ENCODE peak calls at places on chromosomes 2 and 18, in five cellular contexts. One of them, this sample, is unnamed.

GRCh38 chr2:220513573-220514288 is 886.3 kb downstream of the SLC4A3 start:
- DNase-seq in T-cell: no peak
- DNase-seq in ecto neural progenitor cell: no peak
- DNase-seq in hypothalamus: no peak
- DNase-seq in hepatocyte: no peak
- DNase-seq in this sample: no peak

GRCh38 chr2:180196419-180196977 is 189.4 kb upstream of the CWC22 start:
- DNase-seq in hepatocyte: no peak
- DNase-seq in hypothalamus: no peak
- DNase-seq in ecto neural progenitor cell: no peak
- DNase-seq in T-cell: no peak
- DNase-seq in this sample: no peak

GRCh38 chr2:70616168-70616694 is 62.6 kb upstream of the TGFA start:
- DNase-seq in ecto neural progenitor cell: no peak
- DNase-seq in T-cell: no peak
- DNase-seq in hepatocyte: peak
- DNase-seq in hypothalamus: no peak
- DNase-seq in this sample: no peak

GRCh38 chr18:58176915-58177717 is 133.1 kb downstream of the NEDD4L start:
- DNase-seq in hepatocyte: peak
- DNase-seq in T-cell: no peak
- DNase-seq in hypothalamus: no peak
- DNase-seq in ecto neural progenitor cell: no peak
- DNase-seq in this sample: no peak

GRCh38 chr2:217614498-217614897 is 388.3 kb downstream of the TNS1 start:
- DNase-seq in T-cell: no peak
- DNase-seq in hepatocyte: no peak
- DNase-seq in ecto neural progenitor cell: no peak
- DNase-seq in hypothalamus: no peak
- DNase-seq in this sample: no peak

GRCh38 chr2:188495990-188496431 is 204.3 kb downstream of the GULP1 start:
- DNase-seq in ecto neural progenitor cell: no peak
- DNase-seq in T-cell: no peak
- DNase-seq in hypothalamus: no peak
- DNase-seq in hepatocyte: no peak
- DNase-seq in this sample: no peak

GRCh38 chr2:28411166-28411755 is 18.6 kb downstream of the FOSL2 start:
- DNase-seq in ecto neural progenitor cell: no peak
- DNase-seq in hepatocyte: no peak
- DNase-seq in hypothalamus: no peak
- DNase-seq in T-cell: no peak
- DNase-seq in this sample: no peak

GRCh38 chr2:190927257-190927656 is 46.6 kb downstream of the GLS start:
- DNase-seq in ecto neural progenitor cell: no peak
- DNase-seq in hepatocyte: no peak
- DNase-seq in T-cell: no peak
- DNase-seq in hypothalamus: no peak
- DNase-seq in this sample: no peak

GRCh38 chr18:40404284-40404683 is 1550.8 kb upstream of the PIK3C3 start:
- DNase-seq in T-cell: no peak
- DNase-seq in hepatocyte: no peak
- DNase-seq in hypothalamus: no peak
- DNase-seq in ecto neural progenitor cell: no peak
- DNase-seq in this sample: no peak

GRCh38 chr18:79354350-79354749 is 41.4 kb upstream of the NFATC1 start:
- DNase-seq in hypothalamus: no peak
- DNase-seq in hepatocyte: no peak
- DNase-seq in T-cell: no peak
- DNase-seq in ecto neural progenitor cell: no peak
- DNase-seq in this sample: no peak

GRCh38 chr2:202432776-202433175 is 56.6 kb downstream of the BMPR2 start:
- DNase-seq in T-cell: no peak
- DNase-seq in ecto neural progenitor cell: no peak
- DNase-seq in hepatocyte: no peak
- DNase-seq in hypothalamus: no peak
- DNase-seq in this sample: no peak

GRCh38 chr2:102486941-102487702 is 14.1 kb downstream of the SLC9A4 start:
- DNase-seq in ecto neural progenitor cell: no peak
- DNase-seq in T-cell: no peak
- DNase-seq in hypothalamus: no peak
- DNase-seq in hepatocyte: no peak
- DNase-seq in this sample: no peak

GRCh38 chr2:147026664-147027278 is 818.1 kb upstream of the ACVR2A start:
- DNase-seq in hepatocyte: no peak
- DNase-seq in ecto neural progenitor cell: no peak
- DNase-seq in hypothalamus: no peak
- DNase-seq in T-cell: no peak
- DNase-seq in this sample: no peak

GRCh38 chr2:236101311-236101950 is 66.8 kb downstream of the GBX2 start:
- DNase-seq in ecto neural progenitor cell: no peak
- DNase-seq in hepatocyte: no peak
- DNase-seq in T-cell: no peak
- DNase-seq in hypothalamus: no peak
- DNase-seq in this sample: no peak

This sample was measured in pancreas.